ENCODE peak calls at places on chromosomes 5 and 9, in nine cellular contexts. G is tibial artery; A is activated CD4-positive, CD25-positive, alpha-beta regulatory T cell treated with anti-CD3 and anti-CD28 coated beads, Interleukin-2, amount 50 U/mL, for 72 hours; M is HuH-7.5; Q is uterus; J is NCI-H446 treated with DMSO at 0.1 percent for 48 hours; T is right cardiac atrium; D is endodermal cell; B is amygdala. E is an unnamed sample.

GRCh38 chr9:111572945-111573604 is 26.4 kb downstream of the PTGR1 start:
- DNase-seq in G (no peak), A (no peak), M (no peak), Q (peak), J (peak), T (no peak), D (no peak), B (no peak), E (no peak)

GRCh38 chr5:74326571-74327338 is 313.8 kb downstream of the ENC1 start:
- DNase-seq in G (peak), A (peak), M (no peak), Q (no peak), J (peak), T (no peak), D (no peak), B (peak), E (no peak)

GRCh38 chr5:74543162-74543995 is 97.1 kb downstream of the ENC1 start:
- DNase-seq in G (peak), A (no peak), M (no peak), Q (peak), J (peak), T (no peak), D (peak), B (no peak), E (no peak)

GRCh38 chr5:76367623-76368366 is 35.3 kb upstream of the IQGAP2 start:
- DNase-seq in G (no peak), A (no peak), M (no peak), Q (no peak), J (no peak), T (no peak), D (no peak), B (no peak), E (no peak)

GRCh38 chr5:14663734-14664269 is 716 bp upstream of the OTULIN start:
- DNase-seq in G (no peak), A (peak), M (peak), Q (peak), J (no peak), T (peak), D (no peak), B (no peak), E (peak)

GRCh38 chr5:139648205-139649081 is at the start of gene CXXC5:
- DNase-seq in G (peak), A (no peak), M (peak), Q (peak), J (peak), T (peak), D (peak), B (peak), E (peak)

GRCh38 chr5:108728566-108729305 is 19.0 kb upstream of the FER start:
- DNase-seq in G (no peak), A (no peak), M (no peak), Q (no peak), J (no peak), T (no peak), D (no peak), B (no peak), E (peak)

GRCh38 chr5:115962565-115963402 is 509 bp downstream of the LVRN start:
- DNase-seq in G (no peak), A (no peak), M (peak), Q (no peak), J (no peak), T (peak), D (peak), B (no peak), E (no peak)

GRCh38 chr5:133977161-133977787 is 8.8 kb upstream of the C5orf15 start:
- DNase-seq in G (no peak), A (no peak), M (no peak), Q (no peak), J (no peak), T (no peak), D (no peak), B (no peak), E (no peak)

GRCh38 chr5:87243161-87243877 is 24.4 kb upstream of the RASA1 start:
- DNase-seq in G (peak), A (no peak), M (no peak), Q (no peak), J (no peak), T (no peak), D (no peak), B (no peak), E (no peak)

GRCh38 chr5:146624179-146624578 is 108.2 kb upstream of the GPR151 start:
- DNase-seq in G (no peak), A (no peak), M (no peak), Q (no peak), J (no peak), T (no peak), D (no peak), B (no peak), E (no peak)

GRCh38 chr5:160071521-160072299 is 47.5 kb downstream of the PWWP2A start:
- DNase-seq in G (no peak), A (no peak), M (no peak), Q (peak), J (no peak), T (peak), D (no peak), B (peak), E (no peak)

GRCh38 chr5:18984559-18985080 is 1003.4 kb downstream of the CDH18 start:
- DNase-seq in G (no peak), A (no peak), M (no peak), Q (no peak), J (no peak), T (no peak), D (no peak), B (no peak), E (no peak)

GRCh38 chr5:169742773-169743296 is 105.8 kb downstream of the DOCK2 start:
- DNase-seq in G (no peak), A (no peak), M (no peak), Q (no peak), J (no peak), T (no peak), D (no peak), B (no peak), E (no peak)

GRCh38 chr5:541148-541887 is 17.1 kb upstream of the SLC9A3 start:
- DNase-seq in G (no peak), A (peak), M (no peak), Q (no peak), J (no peak), T (peak), D (peak), B (no peak), E (no peak)

GRCh38 chr5:74241751-74242140 is 398.8 kb downstream of the ENC1 start:
- DNase-seq in G (no peak), A (no peak), M (no peak), Q (no peak), J (no peak), T (no peak), D (peak), B (no peak), E (no peak)

GRCh38 chr9:92636627-92637026 is 33.3 kb downstream of the IPPK start:
- DNase-seq in G (no peak), A (no peak), M (no peak), Q (no peak), J (no peak), T (no peak), D (peak), B (no peak), E (no peak)

GRCh38 chr9:131361202-131361833 is 32.6 kb upstream of the PRRC2B start:
- DNase-seq in G (no peak), A (no peak), M (no peak), Q (no peak), J (no peak), T (no peak), D (no peak), B (no peak), E (peak)